ENCODE peak calls at places on chromosomes 11 and 22, in five cellular contexts. F, C, J, L and A are unnamed samples.

GRCh38 chr11:93718057-93718563 is 23.2 kb downstream of the TAF1D start:
- DNase-seq in F (no peak), C (no peak), J (no peak), L (no peak), A (no peak)

GRCh38 chr22:25702046-25702445 is 39.9 kb upstream of the MYO18B start:
- DNase-seq in J (peak), L (peak), F (no peak), C (no peak), A (peak)

GRCh38 chr11:72629266-72629665 is 45.0 kb downstream of the PDE2A start:
- DNase-seq in J (no peak), L (peak), F (no peak), C (no peak), A (no peak)

GRCh38 chr11:19734171-19734570 is 21.5 kb downstream of the NAV2 start:
- DNase-seq in F (no peak), J (peak), L (no peak), C (no peak), A (peak)

GRCh38 chr11:46369458-46370152 is 11.9 kb upstream of the MDK start:
- DNase-seq in F (peak), L (peak), J (peak), C (peak), A (peak)

GRCh38 chr11:19433791-19434190 is 193.0 kb upstream of the E2F8 start:
- DNase-seq in J (no peak), L (no peak), F (no peak), C (no peak), A (no peak)

GRCh38 chr11:112271242-112271641 is 10.6 kb upstream of the PLET1 start:
- DNase-seq in C (no peak), F (no peak), J (no peak), L (no peak), A (no peak)

GRCh38 chr22:26907366-26907765 is 250.0 kb downstream of the MIAT start:
- DNase-seq in L (no peak), C (no peak), F (no peak), J (no peak), A (no peak)

GRCh38 chr22:28810839-28811491 is 10.6 kb upstream of the XBP1 start:
- DNase-seq in C (no peak), F (no peak), L (no peak), J (no peak), A (no peak)

GRCh38 chr11:118012083-118012669 is 26.0 kb downstream of the IL10RA start:
- DNase-seq in J (peak), L (no peak), F (no peak), C (no peak), A (peak)

GRCh38 chr22:25622011-25622410 is 57.5 kb downstream of the GRK3 start:
- DNase-seq in F (peak), C (no peak), L (peak), J (no peak), A (no peak)

GRCh38 chr11:74321487-74322188 is 10.2 kb upstream of the P4HA3 start:
- DNase-seq in F (peak), L (peak), C (peak), J (peak), A (peak)

GRCh38 chr11:81658722-81659121 is 1074.9 kb downstream of the FAM181B start:
- DNase-seq in C (peak), J (no peak), L (peak), F (no peak), A (peak)

GRCh38 chr11:129285387-129285786 is 90.3 kb upstream of the BARX2 start:
- DNase-seq in F (peak), J (no peak), L (no peak), C (no peak), A (no peak)

GRCh38 chr11:101582242-101583052 is 1.4 kb downstream of the TRPC6 start:
- DNase-seq in C (no peak), L (no peak), J (no peak), F (peak), A (peak)

GRCh38 chr11:288328-289144 is at the start of gene PGGHG:
- DNase-seq in L (no peak), J (peak), F (peak), C (no peak), A (no peak)

GRCh38 chr11:2591805-2592204 is 108.0 kb downstream of the KCNQ1OT1 start:
- DNase-seq in L (no peak), J (no peak), F (no peak), C (no peak), A (no peak)

GRCh38 chr11:68978931-68979591 is 1.7 kb downstream of the MRGPRD start:
- DNase-seq in J (no peak), F (no peak), C (no peak), L (no peak), A (no peak)

GRCh38 chr22:27179161-27179560 is 521.8 kb downstream of the MIAT start:
- DNase-seq in L (no peak), J (no peak), F (no peak), C (no peak), A (no peak)

GRCh38 chr11:27443746-27444465 is 28.7 kb downstream of the LGR4 start:
- DNase-seq in L (no peak), C (no peak), J (no peak), F (no peak), A (no peak)

GRCh38 chr11:58637367-58637766 is 14.9 kb downstream of the CNTF start:
- DNase-seq in F (no peak), J (no peak), C (no peak), L (no peak), A (peak)

GRCh38 chr11:70024036-70024772 is 53.9 kb upstream of the ANO1 start:
- DNase-seq in C (no peak), F (no peak), J (no peak), L (no peak), A (no peak)

GRCh38 chr11:93131709-93132108 is 66.1 kb downstream of the SLC36A4 start:
- DNase-seq in J (no peak), C (peak), L (no peak), F (peak), A (no peak)

GRCh38 chr22:30290679-30291333 is 1.5 kb upstream of the CASTOR1 start:
- DNase-seq in F (peak), C (peak), L (peak), J (peak), A (peak)

GRCh38 chr22:48803171-48803992 is 1024.3 kb downstream of the BRD1 start:
- DNase-seq in C (no peak), J (no peak), F (no peak), L (no peak), A (no peak)

GRCh38 chr22:37139762-37140161 is 10.0 kb downstream of the IL2RB start:
- DNase-seq in C (no peak), J (no peak), F (no peak), L (no peak), A (no peak)

GRCh38 chr22:23826510-23827350 is 12.1 kb downstream of the DERL3 start:
- DNase-seq in F (no peak), L (no peak), J (no peak), C (no peak), A (peak)

GRCh38 chr11:57818812-57819211 is 57.2 kb downstream of the CTNND1 start:
- DNase-seq in F (no peak), L (no peak), J (no peak), C (no peak), A (no peak)

GRCh38 chr11:93740802-93741093 is 547 bp downstream of the TAF1D start:
- DNase-seq in L (peak), F (peak), J (peak), C (peak), A (peak)

GRCh38 chr22:21713428-21714058 is 22.1 kb downstream of the YPEL1 start:
- DNase-seq in J (no peak), F (no peak), C (no peak), L (no peak), A (no peak)

GRCh38 chr22:41504397-41504796 is 35.5 kb downstream of the ACO2 start:
- DNase-seq in J (no peak), C (no peak), L (peak), F (no peak), A (peak)

GRCh38 chr22:33640900-33641299 is 279.4 kb downstream of the LARGE1 start:
- DNase-seq in J (no peak), F (no peak), C (no peak), L (no peak), A (no peak)